ENCODE peak calls at places on chromosomes 3 and 15, in four cellular contexts. One of them, this sample, is unnamed.

GRCh38 chr3:145906755-145907154 is 254.2 kb downstream of the PLOD2 start:
- DNase-seq in fibroblast of lung: no peak
- DNase-seq in esophagus squamous epithelium: no peak
- DNase-seq in WERI-Rb-1: no peak
- DNase-seq in this sample: no peak

GRCh38 chr15:33963831-33964664 is 4.2 kb upstream of the CHRM5 start:
- DNase-seq in esophagus squamous epithelium: no peak
- DNase-seq in WERI-Rb-1: no peak
- DNase-seq in fibroblast of lung: peak; percentile 29
- DNase-seq in this sample: no peak

GRCh38 chr15:34890424-34890823 is 79.1 kb downstream of the AQR start:
- DNase-seq in fibroblast of lung: no peak
- DNase-seq in WERI-Rb-1: no peak
- DNase-seq in esophagus squamous epithelium: no peak
- DNase-seq in this sample: no peak

GRCh38 chr3:161893972-161894371 is 397.4 kb downstream of the OTOL1 start:
- DNase-seq in WERI-Rb-1: no peak
- DNase-seq in esophagus squamous epithelium: no peak
- DNase-seq in fibroblast of lung: peak; percentile 86
- DNase-seq in this sample: no peak

GRCh38 chr15:70604671-70605070 is 158.7 kb downstream of the UACA start:
- DNase-seq in fibroblast of lung: peak; percentile 43
- DNase-seq in WERI-Rb-1: no peak
- DNase-seq in esophagus squamous epithelium: no peak
- DNase-seq in this sample: no peak

GRCh38 chr3:52774901-52775864 is 2.2 kb upstream of the ITIH1 start:
- DNase-seq in fibroblast of lung: no peak
- DNase-seq in esophagus squamous epithelium: no peak
- DNase-seq in WERI-Rb-1: no peak
- DNase-seq in this sample: no peak

GRCh38 chr3:48403533-48404439 is 26.1 kb downstream of the PLXNB1 start:
- DNase-seq in esophagus squamous epithelium: no peak
- DNase-seq in WERI-Rb-1: peak; percentile 5
- DNase-seq in fibroblast of lung: no peak
- DNase-seq in this sample: no peak

GRCh38 chr3:183506674-183507290 is 48.7 kb downstream of the KLHL6 start:
- DNase-seq in WERI-Rb-1: no peak
- DNase-seq in fibroblast of lung: no peak
- DNase-seq in esophagus squamous epithelium: no peak
- DNase-seq in this sample: no peak

GRCh38 chr3:86967062-86967461 is 23.9 kb downstream of the VGLL3 start:
- DNase-seq in WERI-Rb-1: no peak
- DNase-seq in fibroblast of lung: no peak
- DNase-seq in esophagus squamous epithelium: no peak
- DNase-seq in this sample: no peak

GRCh38 chr3:46695177-46695961 is 1.9 kb upstream of the ALS2CL start:
- DNase-seq in esophagus squamous epithelium: no peak
- DNase-seq in fibroblast of lung: no peak
- DNase-seq in WERI-Rb-1: peak; percentile 65
- DNase-seq in this sample: no peak

GRCh38 chr3:19213608-19214220 is 65.4 kb downstream of the KCNH8 start:
- DNase-seq in fibroblast of lung: no peak
- DNase-seq in esophagus squamous epithelium: no peak
- DNase-seq in WERI-Rb-1: no peak
- DNase-seq in this sample: no peak

GRCh38 chr3:188383763-188384162 is 229.8 kb downstream of the LPP start:
- DNase-seq in WERI-Rb-1: no peak
- DNase-seq in fibroblast of lung: no peak
- DNase-seq in esophagus squamous epithelium: no peak
- DNase-seq in this sample: no peak

GRCh38 chr3:141331370-141332318 is 36.7 kb upstream of the ZBTB38 start:
- DNase-seq in WERI-Rb-1: no peak
- DNase-seq in esophagus squamous epithelium: no peak
- DNase-seq in fibroblast of lung: peak; percentile 99
- DNase-seq in this sample: no peak

GRCh38 chr3:173706630-173707029 is 309.1 kb downstream of the NLGN1 start:
- DNase-seq in fibroblast of lung: no peak
- DNase-seq in esophagus squamous epithelium: no peak
- DNase-seq in WERI-Rb-1: no peak
- DNase-seq in this sample: no peak

GRCh38 chr3:150268426-150269321 is 139.4 kb upstream of the TSC22D2 start:
- DNase-seq in fibroblast of lung: no peak
- DNase-seq in esophagus squamous epithelium: no peak
- DNase-seq in WERI-Rb-1: no peak
- DNase-seq in this sample: no peak

GRCh38 chr3:13416002-13416793 is 3.9 kb downstream of the NUP210 start:
- DNase-seq in esophagus squamous epithelium: no peak
- DNase-seq in WERI-Rb-1: no peak
- DNase-seq in fibroblast of lung: no peak
- DNase-seq in this sample: no peak

GRCh38 chr3:264394-265156 is 68.0 kb downstream of the CHL1 start:
- DNase-seq in WERI-Rb-1: no peak
- DNase-seq in fibroblast of lung: peak; percentile 92
- DNase-seq in esophagus squamous epithelium: no peak
- DNase-seq in this sample: no peak

GRCh38 chr3:183058351-183058750 is 40.9 kb downstream of the MCCC1 start:
- DNase-seq in fibroblast of lung: no peak
- DNase-seq in esophagus squamous epithelium: no peak
- DNase-seq in WERI-Rb-1: no peak
- DNase-seq in this sample: no peak

GRCh38 chr3:43296565-43296964 is 10.2 kb downstream of the SNRK start:
- DNase-seq in esophagus squamous epithelium: no peak
- DNase-seq in fibroblast of lung: no peak
- DNase-seq in WERI-Rb-1: no peak
- DNase-seq in this sample: peak; percentile 27

GRCh38 chr3:18425641-18426403 is 683 bp upstream of the SATB1 start:
- DNase-seq in WERI-Rb-1: peak; percentile 60
- DNase-seq in esophagus squamous epithelium: no peak
- DNase-seq in fibroblast of lung: no peak
- DNase-seq in this sample: peak; percentile 69

GRCh38 chr3:125116311-125117069 is 60.7 kb upstream of the HEG1 start:
- DNase-seq in WERI-Rb-1: no peak
- DNase-seq in esophagus squamous epithelium: no peak
- DNase-seq in fibroblast of lung: peak; percentile 88
- DNase-seq in this sample: no peak

GRCh38 chr3:22263042-22263441 is 512.0 kb upstream of the ZNF385D start:
- DNase-seq in WERI-Rb-1: no peak
- DNase-seq in fibroblast of lung: peak; percentile 55
- DNase-seq in esophagus squamous epithelium: no peak
- DNase-seq in this sample: no peak

GRCh38 chr3:158672293-158673176 is at the start of gene LXN:
- DNase-seq in esophagus squamous epithelium: peak; percentile 18
- DNase-seq in WERI-Rb-1: peak; percentile 75
- DNase-seq in fibroblast of lung: peak; percentile 79
- DNase-seq in this sample: peak; percentile 67

GRCh38 chr3:48446425-48447193 is at the start of gene ATRIP:
- DNase-seq in WERI-Rb-1: peak; percentile 92
- DNase-seq in esophagus squamous epithelium: peak; percentile 43
- DNase-seq in fibroblast of lung: peak; percentile 86
- DNase-seq in this sample: peak; percentile 78

GRCh38 chr15:60397772-60398445 is at the start of gene ANXA2:
- DNase-seq in esophagus squamous epithelium: peak; percentile 47
- DNase-seq in fibroblast of lung: peak; percentile 89
- DNase-seq in WERI-Rb-1: no peak
- DNase-seq in this sample: peak; percentile 79

GRCh38 chr15:41917767-41918430 is 24.0 kb upstream of the SPTBN5 start:
- DNase-seq in esophagus squamous epithelium: no peak
- DNase-seq in fibroblast of lung: peak; percentile 87
- DNase-seq in WERI-Rb-1: no peak
- DNase-seq in this sample: no peak

GRCh38 chr15:66102563-66103292 is 150.8 kb downstream of the MEGF11 start:
- DNase-seq in fibroblast of lung: no peak
- DNase-seq in esophagus squamous epithelium: no peak
- DNase-seq in WERI-Rb-1: peak; percentile 60
- DNase-seq in this sample: no peak

GRCh38 chr15:68415501-68416157 is 16.3 kb downstream of the ITGA11 start:
- DNase-seq in WERI-Rb-1: no peak
- DNase-seq in esophagus squamous epithelium: no peak
- DNase-seq in fibroblast of lung: no peak
- DNase-seq in this sample: no peak

GRCh38 chr3:154875142-154875541 is 205.0 kb upstream of the MME start:
- DNase-seq in WERI-Rb-1: no peak
- DNase-seq in esophagus squamous epithelium: no peak
- DNase-seq in fibroblast of lung: no peak
- DNase-seq in this sample: no peak

GRCh38 chr15:101310508-101310907 is 15.5 kb upstream of the SNRPA1 start:
- DNase-seq in WERI-Rb-1: no peak
- DNase-seq in esophagus squamous epithelium: no peak
- DNase-seq in fibroblast of lung: no peak
- DNase-seq in this sample: no peak

GRCh38 chr3:112848196-112848595 is 1.5 kb upstream of the CD200R1L start:
- DNase-seq in esophagus squamous epithelium: no peak
- DNase-seq in WERI-Rb-1: no peak
- DNase-seq in fibroblast of lung: no peak
- DNase-seq in this sample: no peak
- H3K27ac ChIP-seq in esophagus squamous epithelium: no peak overlapping the region
- H3K27ac ChIP-seq in WERI-Rb-1: no peak overlapping the region
- H3K27ac ChIP-seq in fibroblast of lung: no peak overlapping the region
- H3K27ac ChIP-seq in this sample: peak overlapping the region; percentile 44

GRCh38 chr3:128997486-128997885 is 3.6 kb upstream of the CFAP92 start:
- DNase-seq in WERI-Rb-1: no peak
- DNase-seq in fibroblast of lung: no peak
- DNase-seq in esophagus squamous epithelium: no peak
- DNase-seq in this sample: no peak
- H3K27me3 ChIP-seq in WERI-Rb-1: peaks cover 23% of the 10 kb centered on the region
- H3K27me3 ChIP-seq in fibroblast of lung: peaks cover 56% of the 10 kb centered on the region
- H3K27me3 ChIP-seq in esophagus squamous epithelium: no peaks in the 10 kb centered on the region
- H3K27me3 ChIP-seq in this sample: peaks cover 18% of the 10 kb centered on the region

DNA sequence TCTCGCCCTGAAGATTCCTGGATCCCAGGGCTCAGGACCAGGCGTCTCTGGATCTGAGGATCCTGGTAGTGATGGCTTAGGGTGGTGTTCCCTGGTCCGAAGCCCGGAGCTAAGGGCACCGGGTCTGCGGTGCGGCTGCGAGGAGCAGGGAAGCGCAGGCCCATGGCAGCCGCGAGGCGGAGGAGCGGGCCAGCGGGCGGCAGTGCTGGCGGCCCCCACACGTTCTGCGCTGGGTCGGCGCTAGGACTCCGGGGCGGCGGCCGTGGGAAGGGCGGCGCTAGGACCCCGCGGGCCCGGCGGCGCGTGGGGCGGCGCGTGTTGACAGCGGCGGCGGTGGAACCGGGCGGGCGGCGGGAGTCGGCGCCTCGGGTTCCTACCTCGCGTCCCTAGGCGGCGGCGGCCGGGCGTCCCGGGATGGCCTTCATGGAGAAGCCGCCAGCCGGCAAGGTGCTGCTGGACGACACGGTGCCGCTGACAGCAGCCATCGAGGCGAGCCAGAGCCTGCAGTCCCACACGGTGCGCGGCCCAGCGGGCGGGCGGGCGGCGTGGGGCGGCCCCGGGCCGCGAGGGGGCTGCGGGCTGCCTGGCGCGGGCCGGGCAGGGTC is at the start of gene PXK:
- DNase-seq in esophagus squamous epithelium: peak; percentile 3
- DNase-seq in WERI-Rb-1: peak; percentile 79
- DNase-seq in fibroblast of lung: peak; percentile 77
- DNase-seq in this sample: peak; percentile 63
- H3K27ac ChIP-seq in esophagus squamous epithelium: peak within 1 kb of the TSS; percentile 76
- H3K27ac ChIP-seq in WERI-Rb-1: peak within 1 kb of the TSS; percentile 48
- H3K27ac ChIP-seq in fibroblast of lung: peak within 1 kb of the TSS; percentile 60
- H3K27ac ChIP-seq in this sample: no peak within 1 kb of the TSS

DNA sequence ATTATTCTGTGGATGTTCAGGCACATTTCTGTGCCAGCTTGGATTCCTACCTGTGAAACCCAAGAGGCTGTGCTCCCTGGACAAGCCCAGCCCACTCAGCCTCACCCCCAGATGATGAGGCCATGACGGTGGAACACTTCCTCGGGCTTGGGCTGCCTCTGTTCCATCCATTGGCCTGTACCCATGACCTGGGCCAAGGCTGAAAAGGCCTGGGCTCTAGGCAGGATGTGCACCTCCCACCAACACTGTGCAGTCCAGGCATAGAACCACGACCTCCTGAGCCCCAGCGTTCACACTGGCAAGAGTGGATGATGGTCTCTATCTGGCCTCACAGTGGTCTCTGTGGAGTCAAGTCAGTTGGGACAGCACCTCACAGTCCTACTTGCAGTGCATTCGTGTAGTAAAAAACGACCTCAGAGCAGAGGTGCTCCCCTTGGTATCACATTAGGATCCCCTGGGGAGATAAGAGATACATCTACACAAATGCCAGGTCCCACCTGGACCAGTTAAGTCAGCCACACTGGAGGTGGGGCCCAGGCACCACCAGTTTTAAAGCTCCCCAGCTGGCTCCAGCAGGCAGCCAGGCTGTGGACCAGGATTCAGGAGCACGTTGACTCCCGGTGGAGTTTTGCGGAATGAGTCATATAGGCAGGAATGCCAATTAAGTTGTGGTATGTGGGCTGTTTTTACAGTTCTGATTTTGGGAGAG is 39.0 kb upstream of the IGF1R start:
- DNase-seq in esophagus squamous epithelium: no peak
- DNase-seq in WERI-Rb-1: no peak
- DNase-seq in fibroblast of lung: peak; percentile 71
- DNase-seq in this sample: no peak
- H3K27me3 ChIP-seq in esophagus squamous epithelium: no peaks in the 10 kb centered on the region
- H3K27me3 ChIP-seq in WERI-Rb-1: peaks cover 83% of the 10 kb centered on the region
- H3K27me3 ChIP-seq in fibroblast of lung: no peaks in the 10 kb centered on the region
- H3K27me3 ChIP-seq in this sample: no peaks in the 10 kb centered on the region

DNA sequence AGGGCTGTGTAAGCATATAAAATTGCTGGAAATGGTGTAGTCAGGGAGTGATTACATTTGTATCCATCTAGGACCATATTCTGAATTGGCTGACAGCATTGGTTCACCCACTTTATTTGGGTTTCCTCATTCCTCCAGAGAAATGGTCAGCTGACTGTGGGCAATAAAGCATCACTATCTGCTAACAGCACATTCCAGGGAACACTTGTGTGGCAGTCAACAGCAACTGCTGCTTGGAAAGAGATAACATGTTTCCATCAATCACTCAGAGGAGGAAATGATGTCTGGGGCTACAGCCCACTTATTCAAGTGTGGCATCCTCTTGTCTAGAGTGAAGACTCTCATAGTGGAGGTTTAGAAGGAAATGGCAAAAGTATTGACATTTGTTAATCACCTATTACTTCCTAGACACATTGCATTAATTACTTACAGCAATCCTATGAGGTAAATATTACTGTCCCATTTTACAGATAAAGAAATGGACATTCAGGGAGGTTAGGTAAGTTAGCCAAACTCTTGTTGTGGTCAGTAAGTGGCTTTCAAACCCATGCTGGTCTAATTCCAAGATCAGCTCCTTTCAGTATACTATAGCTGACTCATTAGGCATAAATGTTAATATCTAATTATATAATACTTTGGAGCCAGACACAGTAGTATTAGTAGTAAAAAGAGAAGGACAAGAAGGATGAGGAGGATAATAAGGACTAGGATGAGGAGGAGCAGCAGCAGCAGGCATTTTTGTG is 247.8 kb downstream of the ALCAM start:
- DNase-seq in WERI-Rb-1: no peak
- DNase-seq in fibroblast of lung: peak; percentile 65
- DNase-seq in esophagus squamous epithelium: no peak
- DNase-seq in this sample: no peak
- H3K27ac ChIP-seq in WERI-Rb-1: no peak overlapping the region
- H3K27ac ChIP-seq in fibroblast of lung: no peak overlapping the region
- H3K27ac ChIP-seq in esophagus squamous epithelium: no peak overlapping the region
- H3K27ac ChIP-seq in this sample: no peak overlapping the region